ENCODE peak calls at places on chromosomes 3 and 15, in ten cellular contexts. B is breast epithelium, J is sigmoid colon, H is transverse colon, L is GM12878, R is HCT116, I is HepG2, D is H1, X is esophagus muscularis mucosa, F is stomach. P is an unnamed sample.

GRCh38 chr3:52682016-52682415 is 3.7 kb downstream of the PBRM1 start:
- DNase-seq in B (no peak), J (no peak), H (no peak), L (no peak), R (peak), I (peak), D (no peak), X (no peak), F (no peak), P (no peak)

GRCh38 chr3:99776516-99777209 is 41.0 kb upstream of the CMSS1 start:
- DNase-seq in B (no peak), J (no peak), H (no peak), L (no peak), R (no peak), I (no peak), D (no peak), X (no peak), F (no peak), P (no peak)

GRCh38 chr15:87707076-87707475 is 549.5 kb downstream of the NTRK3 start:
- DNase-seq in B (no peak), J (no peak), H (no peak), L (no peak), R (no peak), I (no peak), D (no peak), X (peak), F (no peak), P (no peak)

GRCh38 chr3:187264051-187264450 is 27.5 kb downstream of the MASP1 start:
- DNase-seq in B (no peak), J (no peak), H (no peak), L (no peak), R (no peak), I (peak), D (no peak), X (no peak), F (no peak), P (no peak)

GRCh38 chr15:80003171-80003570 is 32.2 kb upstream of the BCL2A1 start:
- DNase-seq in B (no peak), J (no peak), H (no peak), L (no peak), R (no peak), I (no peak), D (no peak), X (no peak), F (no peak), P (no peak)

GRCh38 chr15:38440353-38441129 is 13.4 kb upstream of the FAM98B start:
- DNase-seq in B (no peak), J (no peak), H (peak), L (peak), R (peak), I (peak), D (peak), X (no peak), F (peak), P (peak)

GRCh38 chr15:26882112-26882511 is 15.2 kb downstream of the GABRA5 start:
- DNase-seq in B (no peak), J (no peak), H (no peak), L (no peak), R (no peak), I (no peak), D (no peak), X (peak), F (no peak), P (no peak)

GRCh38 chr3:104564045-104564643 is 802.6 kb upstream of the ALCAM start:
- DNase-seq in B (peak), J (no peak), H (peak), L (no peak), R (peak), I (peak), D (peak), X (no peak), F (peak), P (no peak)

GRCh38 chr3:29868702-29869101 is 587.8 kb downstream of the RBMS3 start:
- DNase-seq in B (no peak), J (no peak), H (no peak), L (no peak), R (no peak), I (no peak), D (no peak), X (no peak), F (no peak), P (no peak)

GRCh38 chr15:70354260-70354894 is 256.7 kb upstream of the TLE3 start:
- DNase-seq in B (no peak), J (no peak), H (no peak), L (no peak), R (no peak), I (no peak), D (no peak), X (peak), F (no peak), P (no peak)

GRCh38 chr15:24823473-24823872 is 131.3 kb upstream of the SNRPN start:
- DNase-seq in B (no peak), J (no peak), H (no peak), L (no peak), R (no peak), I (no peak), D (peak), X (no peak), F (no peak), P (no peak)

GRCh38 chr3:112297714-112298113 is 3.7 kb upstream of the SLC9C1 start:
- DNase-seq in B (no peak), J (no peak), H (no peak), L (no peak), R (no peak), I (no peak), D (no peak), X (no peak), F (no peak), P (no peak)

GRCh38 chr3:21624514-21624913 is 126.5 kb downstream of the ZNF385D start:
- DNase-seq in B (no peak), J (no peak), H (no peak), L (no peak), R (no peak), I (no peak), D (no peak), X (no peak), F (no peak), P (no peak)
- TF ChIP-seq POLR2AphosphoS5 in B (no peak), J (no peak), H (no peak), L (no peak), R (no peak), I (no peak), D (no peak), X (peak), F (no peak), P (no peak)

GRCh38 chr3:42490243-42490642 is 12.2 kb upstream of the VIPR1 start:
- DNase-seq in B (peak), J (peak), H (peak), L (peak), R (peak), I (no peak), D (peak), X (peak), F (peak), P (peak)
- TF ChIP-seq POLR2A in B (no peak), J (no peak), H (no peak), L (peak), R (no peak), I (no peak), D (no peak), X (no peak), F (no peak), P (no peak)

GRCh38 chr3:58200846-58201355 is 9.9 kb downstream of the DNASE1L3 start:
- DNase-seq in B (no peak), J (no peak), H (no peak), L (no peak), R (no peak), I (no peak), D (no peak), X (no peak), F (no peak), P (no peak)
- TF ChIP-seq POLR2AphosphoS5 in B (no peak), J (no peak), H (no peak), L (peak), R (no peak), I (no peak), D (no peak), X (no peak), F (no peak), P (no peak)

GRCh38 chr15:90989040-90989768 is 5.1 kb downstream of the PRC1 start:
- DNase-seq in B (no peak), J (no peak), H (no peak), L (no peak), R (no peak), I (no peak), D (no peak), X (no peak), F (no peak), P (no peak)

GRCh38 chr15:90990446-90990845 is 3.9 kb downstream of the PRC1 start:
- DNase-seq in B (no peak), J (no peak), H (no peak), L (no peak), R (no peak), I (no peak), D (no peak), X (no peak), F (no peak), P (no peak)

GRCh38 chr15:90986790-90987507 is 7.4 kb downstream of the PRC1 start:
- DNase-seq in B (no peak), J (no peak), H (peak), L (no peak), R (no peak), I (no peak), D (no peak), X (no peak), F (no peak), P (no peak)

GRCh38 chr15:90988249-90988648 is 6.1 kb downstream of the PRC1 start:
- DNase-seq in B (no peak), J (no peak), H (no peak), L (no peak), R (no peak), I (no peak), D (no peak), X (no peak), F (no peak), P (no peak)

GRCh38 chr15:90987561-90988141 is 6.7 kb downstream of the PRC1 start:
- DNase-seq in B (no peak), J (no peak), H (no peak), L (no peak), R (no peak), I (no peak), D (no peak), X (no peak), F (no peak), P (no peak)
- TF ChIP-seq POLR2A in B (no peak), J (no peak), H (no peak), L (no peak), R (no peak), I (no peak), D (no peak), X (no peak), F (no peak), P (no peak)

GRCh38 chr3:71581451-71581980 is 2.0 kb downstream of the FOXP1 start:
- DNase-seq in B (peak), J (peak), H (peak), L (no peak), R (no peak), I (no peak), D (peak), X (peak), F (peak), P (peak)
- TF ChIP-seq POLR2AphosphoS5 in B (no peak), J (no peak), H (no peak), L (no peak), R (no peak), I (no peak), D (no peak), X (no peak), F (no peak), P (no peak)

P was measured in suprapubic skin.